ENCODE peak calls at places on chromosomes 6 and 20, in four cellular contexts. Z, C, I and J are unnamed samples.

GRCh38 chr6:41028618-41029486 is 10.2 kb downstream of the UNC5CL start:
- DNase-seq in I (no peak), Z (no peak), C (no peak), J (no peak)

GRCh38 chr6:12343440-12344162 is 53.4 kb downstream of the EDN1 start:
- DNase-seq in Z (no peak), C (no peak), I (no peak), J (no peak)

GRCh38 chr20:32325706-32326506 is 32.2 kb upstream of the ASXL1 start:
- DNase-seq in Z (peak; percentile 72), I (no peak), C (no peak), J (no peak)

GRCh38 chr6:18263561-18264337 is 581 bp downstream of the DEK start:
- DNase-seq in I (peak; percentile 74), C (peak; percentile 44), Z (peak; percentile 64), J (peak; percentile 53)

GRCh38 chr6:28353981-28354676 is 4.4 kb downstream of the ZKSCAN3 start:
- DNase-seq in Z (peak; percentile 31), I (no peak), C (no peak), J (no peak)

GRCh38 chr6:2854394-2854982 is 12.8 kb upstream of the SERPINB1 start:
- DNase-seq in I (no peak), C (peak; percentile 59), Z (no peak), J (no peak)

GRCh38 chr6:37137201-37137880 is 32.6 kb upstream of the PIM1 start:
- DNase-seq in I (peak; percentile 91), Z (peak; percentile 4), C (peak; percentile 74), J (no peak)

GRCh38 chr20:50369225-50370035 is 140.8 kb upstream of the PTPN1 start:
- DNase-seq in I (no peak), C (no peak), Z (peak; percentile 81), J (peak; percentile 95)

GRCh38 chr6:149508485-149508884 is 23.7 kb upstream of the ZC3H12D start:
- DNase-seq in I (no peak), Z (no peak), C (no peak), J (no peak)

GRCh38 chr6:121335111-121336008 is 1.1 kb upstream of the TBC1D32 start:
- DNase-seq in Z (no peak), I (peak; percentile 5), C (no peak), J (no peak)